ENCODE peak calls at places on chromosomes 5 and 9, in nine cellular contexts. V, H, C, Q, K, Z, P, D and E are unnamed samples.

GRCh38 chr5:14202462-14202861 is 59.3 kb downstream of the TRIO start:
- DNase-seq in Q (peak), C (no peak), K (no peak), H (peak), D (no peak), P (no peak), V (no peak), Z (no peak), E (no peak)

GRCh38 chr9:19689324-19690087 is 99.3 kb downstream of the SLC24A2 start:
- DNase-seq in C (no peak), P (no peak), Q (no peak), H (peak), K (no peak), Z (no peak), V (no peak), D (no peak), E (no peak)

GRCh38 chr9:10855847-10856246 is 243.0 kb upstream of the PTPRD start:
- DNase-seq in C (no peak), K (no peak), Z (no peak), Q (no peak), P (peak), H (peak), V (no peak), D (no peak), E (no peak)

GRCh38 chr9:78811562-78812276 is 514.8 kb downstream of the PSAT1 start:
- DNase-seq in K (peak), P (no peak), Z (no peak), Q (no peak), H (peak), D (no peak), V (no peak), C (no peak), E (no peak)

GRCh38 chr5:38329132-38329715 is 70.9 kb downstream of the EGFLAM start:
- DNase-seq in V (no peak), D (no peak), H (peak), Z (no peak), P (no peak), Q (no peak), K (peak), C (no peak), E (peak)

GRCh38 chr9:95077766-95078382 is 239.6 kb downstream of the FANCC start:
- DNase-seq in C (no peak), Z (no peak), Q (no peak), V (no peak), D (no peak), P (no peak), H (no peak), K (no peak), E (no peak)

GRCh38 chr5:132283423-132284043 is 10.7 kb upstream of the SLC22A4 start:
- DNase-seq in K (peak), C (no peak), Q (no peak), D (peak), Z (peak), P (no peak), V (no peak), H (peak), E (peak)

GRCh38 chr9:78677326-78677725 is 380.4 kb downstream of the PSAT1 start:
- DNase-seq in P (no peak), Q (no peak), K (peak), D (no peak), V (no peak), H (no peak), Z (no peak), C (no peak), E (no peak)

GRCh38 chr5:71623221-71623794 is 36.2 kb downstream of the MCCC2 start:
- DNase-seq in V (no peak), H (no peak), D (no peak), K (no peak), Q (no peak), C (no peak), P (no peak), Z (no peak), E (no peak)

GRCh38 chr9:76297721-76298239 is 96.4 kb downstream of the RFK start:
- DNase-seq in K (peak), Q (no peak), V (no peak), C (no peak), D (no peak), Z (no peak), H (peak), P (no peak), E (no peak)

GRCh38 chr9:21002040-21002439 is 29.4 kb downstream of the HACD4 start:
- DNase-seq in K (no peak), P (no peak), V (no peak), D (no peak), Z (no peak), C (no peak), H (no peak), Q (no peak), E (no peak)

GRCh38 chr9:35652829-35653209 is 2.1 kb upstream of the SIT1 start:
- DNase-seq in H (no peak), K (no peak), C (no peak), D (no peak), P (no peak), Z (no peak), V (no peak), Q (peak), E (no peak)

GRCh38 chr9:91138760-91139159 is 223.0 kb downstream of the AUH start:
- DNase-seq in Q (no peak), D (no peak), K (peak), C (no peak), H (peak), P (no peak), Z (no peak), V (no peak), E (peak)

GRCh38 chr5:34866989-34867471 is 28.1 kb downstream of the TTC23L start:
- DNase-seq in V (no peak), P (no peak), D (no peak), C (no peak), Q (peak), Z (no peak), K (no peak), H (no peak), E (no peak)

GRCh38 chr5:124888050-124888506 is 141.6 kb upstream of the ZNF608 start:
- DNase-seq in D (peak), K (no peak), Q (no peak), V (no peak), C (no peak), H (no peak), P (peak), Z (no peak), E (peak)

GRCh38 chr5:52173133-52173532 is 614.6 kb upstream of the ITGA1 start:
- DNase-seq in Q (no peak), P (no peak), C (no peak), D (no peak), V (no peak), Z (no peak), H (no peak), K (no peak), E (no peak)

GRCh38 chr5:137837741-137838389 is 29.8 kb upstream of the MYOT start:
- DNase-seq in C (no peak), D (no peak), P (no peak), H (no peak), V (no peak), K (no peak), Z (no peak), Q (no peak), E (no peak)

GRCh38 chr9:10674586-10674985 is 61.8 kb upstream of the PTPRD start:
- DNase-seq in H (no peak), C (no peak), Q (no peak), P (no peak), D (no peak), Z (no peak), V (no peak), K (no peak), E (no peak)

GRCh38 chr5:51832934-51833470 is 449.8 kb downstream of the ISL1 start:
- DNase-seq in P (no peak), Z (no peak), C (no peak), D (no peak), Q (no peak), K (no peak), V (no peak), H (no peak), E (no peak)

GRCh38 chr9:81833563-81834345 is 94.5 kb upstream of the SPATA31D4 start:
- DNase-seq in C (no peak), Z (no peak), V (no peak), H (peak), D (no peak), K (peak), Q (no peak), P (no peak), E (no peak)

GRCh38 chr5:14178671-14179211 is 35.6 kb downstream of the TRIO start:
- DNase-seq in C (no peak), D (no peak), V (no peak), Q (no peak), K (peak), H (peak), P (no peak), Z (no peak), E (no peak)

GRCh38 chr5:2139478-2139877 is 256.8 kb upstream of the IRX4 start:
- DNase-seq in Z (no peak), D (no peak), P (no peak), K (no peak), C (no peak), H (no peak), V (no peak), Q (no peak), E (no peak)

GRCh38 chr9:79695531-79696218 is 123.9 kb downstream of the TLE4 start:
- DNase-seq in C (no peak), D (no peak), Q (peak), K (no peak), Z (no peak), P (no peak), H (no peak), V (no peak), E (no peak)

DNA sequence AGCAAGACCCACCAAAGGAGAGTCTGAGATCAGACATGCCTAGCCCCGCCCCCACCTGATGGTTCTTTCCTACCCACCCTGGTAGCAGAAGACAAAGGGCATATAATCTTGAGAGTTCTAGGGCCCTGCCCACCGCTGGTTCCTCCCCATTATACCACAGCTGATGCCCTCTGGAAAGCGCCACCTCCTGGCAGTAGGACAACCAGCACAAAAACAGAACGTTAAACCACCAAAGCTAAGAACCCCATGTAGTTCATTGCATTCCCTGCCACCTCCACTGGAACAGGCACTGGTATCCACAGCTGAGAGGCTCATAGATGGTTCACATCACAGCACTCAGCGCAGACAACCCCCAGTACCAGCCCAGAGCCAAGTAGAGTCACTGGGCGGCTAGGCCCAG is 81.2 kb upstream of the TRPC7 start:
- DNase-seq in P (no peak), V (no peak), Z (no peak), D (no peak), H (no peak), Q (no peak), K (no peak), C (no peak), E (no peak)
- TF ChIP-seq CTCF in P (no peak), V (no peak), Z (no peak), D (peak), H (no peak), Q (no peak), K (no peak), C (no peak), E (no peak)

DNA sequence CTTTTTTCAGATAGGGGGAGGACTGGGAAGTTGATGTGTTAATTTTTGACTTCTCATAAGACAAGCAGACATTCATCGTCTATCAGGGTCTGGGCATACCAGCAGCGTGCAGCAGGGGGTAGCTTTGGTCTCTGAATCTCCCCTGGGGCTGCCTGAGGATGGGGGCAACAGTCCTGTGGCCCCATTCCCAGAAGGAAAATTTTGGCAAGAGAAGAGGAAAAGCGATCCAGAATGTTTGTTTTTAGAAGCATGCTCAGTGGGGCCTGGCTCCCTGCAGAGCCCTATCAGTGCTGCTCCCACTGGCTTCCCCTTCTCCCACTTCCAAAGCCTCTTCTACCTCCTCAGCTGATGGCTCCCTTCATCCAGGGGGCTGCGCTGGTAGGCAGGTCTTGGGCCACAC is 194.8 kb upstream of the IL12B start:
- DNase-seq in P (no peak), D (no peak), Z (no peak), C (no peak), Q (no peak), K (no peak), V (no peak), H (no peak), E (no peak)
- TF ChIP-seq CTCF in P (no peak), D (peak), Z (no peak), C (no peak), Q (no peak), K (no peak), V (no peak), H (no peak), E (no peak)

GRCh38 chr9:3271157-3271556 is 254.6 kb downstream of the RFX3 start:
- DNase-seq in P (no peak), V (no peak), Q (no peak), D (no peak), H (no peak), C (no peak), Z (no peak), K (no peak), E (no peak)
- TF ChIP-seq CTCF in P (no peak), V (no peak), Q (no peak), D (no peak), H (no peak), C (no peak), Z (no peak), K (no peak), E (no peak)

GRCh38 chr5:33184367-33184766 is 256.4 kb upstream of the TARS1 start:
- DNase-seq in Q (no peak), Z (no peak), C (no peak), H (no peak), D (no peak), V (no peak), P (no peak), K (no peak), E (no peak)

DNA sequence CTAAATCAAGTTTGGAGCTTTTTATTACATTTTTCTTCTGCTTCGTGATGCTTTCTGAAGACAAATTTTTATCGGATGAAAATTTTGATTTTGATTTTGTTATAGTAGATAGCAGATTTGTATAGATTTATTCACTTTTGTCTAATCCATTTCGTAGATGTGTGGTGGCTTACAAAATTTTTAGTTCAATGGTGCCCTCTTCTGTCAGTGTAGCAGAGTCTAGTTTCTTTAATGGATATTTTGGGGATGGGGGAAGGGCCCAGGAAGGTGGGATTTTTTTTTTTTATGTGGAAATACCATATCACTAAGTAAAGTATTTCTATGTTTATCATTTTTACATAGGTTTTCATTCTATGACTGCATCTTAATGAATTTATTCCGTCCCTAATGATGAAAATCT is 259.9 kb upstream of the TARS1 start:
- DNase-seq in H (peak), V (no peak), C (no peak), D (no peak), Q (no peak), P (peak), K (peak), Z (no peak), E (peak)
- TF ChIP-seq CTCF in H (peak), V (no peak), C (no peak), D (peak), Q (peak), P (no peak), K (peak), Z (no peak), E (no peak)

GRCh38 chr9:113851860-113852259 is 24.2 kb upstream of the ZNF618 start:
- DNase-seq in K (no peak), Q (no peak), C (no peak), V (no peak), P (no peak), H (no peak), Z (no peak), D (no peak), E (no peak)

GRCh38 chr9:113854310-113854709 is 21.8 kb upstream of the ZNF618 start:
- DNase-seq in D (no peak), V (no peak), Z (no peak), P (no peak), Q (no peak), C (no peak), H (no peak), K (no peak), E (no peak)

GRCh38 chr9:113851359-113851758 is 24.8 kb upstream of the ZNF618 start:
- DNase-seq in V (no peak), P (no peak), C (no peak), D (no peak), Q (no peak), K (no peak), Z (no peak), H (no peak), E (peak)

GRCh38 chr9:113857875-113858274 is 18.2 kb upstream of the ZNF618 start:
- DNase-seq in D (no peak), K (no peak), H (no peak), C (no peak), Q (peak), Z (no peak), P (no peak), V (no peak), E (no peak)

DNA sequence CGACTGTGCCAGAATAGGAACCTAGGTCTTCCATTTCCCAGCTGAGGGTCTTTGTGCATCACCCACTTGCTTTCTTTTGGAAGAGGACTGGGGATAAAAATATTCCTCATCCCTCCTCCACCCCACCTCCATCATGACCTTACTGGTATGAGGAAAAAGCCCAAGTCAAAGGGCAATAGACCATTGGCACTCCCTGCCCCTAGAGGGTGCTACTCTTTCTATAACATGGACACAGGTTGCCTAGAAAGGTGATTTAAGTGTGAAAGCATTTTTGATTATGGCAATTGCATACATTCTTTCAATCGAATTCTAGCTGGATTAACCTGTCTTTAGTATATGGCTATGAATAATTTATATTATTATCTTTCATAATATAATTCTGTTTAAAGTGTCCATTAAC is 22.8 kb upstream of the ZNF618 start:
- DNase-seq in D (no peak), Q (no peak), P (no peak), K (peak), V (no peak), Z (no peak), H (peak), C (no peak), E (peak)
- TF ChIP-seq CTCF in D (peak), Q (peak), P (no peak), K (peak), V (no peak), Z (no peak), H (peak), C (no peak), E (peak)

DNA sequence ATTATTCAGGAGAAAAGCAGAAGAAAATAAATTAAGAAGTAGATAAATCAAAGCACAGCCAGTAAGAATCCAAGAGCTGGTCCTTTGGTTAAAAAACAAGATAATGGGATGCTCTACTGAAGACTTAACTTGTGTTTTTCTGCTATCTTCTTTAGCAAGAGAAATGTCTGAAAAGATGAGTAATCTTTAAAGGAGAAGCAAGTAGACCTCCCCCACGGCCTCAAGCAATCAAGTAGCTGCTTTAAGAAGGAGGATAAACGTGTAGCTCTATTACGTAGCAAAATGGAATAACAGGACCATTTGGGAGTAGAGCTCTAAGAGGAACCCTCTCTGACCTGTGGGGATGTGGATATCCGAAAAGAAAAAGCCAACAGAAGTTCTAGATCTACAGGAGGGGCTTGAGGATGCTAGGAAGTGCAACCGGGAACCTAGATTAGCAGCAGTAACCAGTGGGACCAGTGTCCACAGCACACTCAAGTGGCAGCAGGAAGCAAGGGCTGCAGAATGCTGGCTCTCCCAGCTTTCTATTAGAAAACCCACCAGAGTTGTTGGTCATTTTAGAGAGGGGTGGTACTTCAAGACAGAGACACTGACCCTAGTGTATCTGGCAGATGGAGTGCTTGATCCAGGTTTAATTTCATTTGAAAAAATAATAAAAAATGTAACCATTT is 185.4 kb downstream of the GABBR2 start:
- DNase-seq in V (no peak), C (no peak), Q (no peak), H (peak), D (no peak), P (no peak), K (peak), Z (no peak), E (peak)
- TF ChIP-seq CTCF in V (no peak), C (no peak), Q (no peak), H (peak), D (no peak), P (no peak), K (peak), Z (no peak), E (no peak)

GRCh38 chr5:120082316-120083068 is 381.6 kb upstream of the PRR16 start:
- DNase-seq in C (no peak), H (no peak), V (no peak), D (no peak), Q (no peak), P (no peak), Z (no peak), K (no peak), E (no peak)
- TF ChIP-seq CTCF in C (no peak), H (peak), V (no peak), D (peak), Q (no peak), P (no peak), Z (no peak), K (peak), E (no peak)